ENCODE peak calls at places on chromosomes 7 and 10, in four cellular contexts. P is mammary epithelial cell, T is gastrocnemius medialis, Q is right atrium auricular region. S is an unnamed sample.

GRCh38 chr7:1402110-1402790 is 57.0 kb downstream of the MICALL2 start:
- DNase-seq in P (no peak), T (no peak), Q (no peak), S (no peak)

GRCh38 chr10:62047960-62048383 is 146.5 kb downstream of the ARID5B start:
- DNase-seq in P (peak; percentile 68), T (peak; percentile 76), Q (no peak), S (peak; percentile 69)

GRCh38 chr10:76038696-76039095 is 607.3 kb downstream of the LRMDA start:
- DNase-seq in P (no peak), T (no peak), Q (no peak), S (no peak)

GRCh38 chr7:32047801-32048200 is 22.4 kb downstream of the PDE1C start:
- DNase-seq in P (no peak), T (no peak), Q (no peak), S (no peak)

GRCh38 chr10:31101123-31101522 is 69.5 kb upstream of the ZNF438 start:
- DNase-seq in P (peak; percentile 94), T (no peak), Q (no peak), S (peak; percentile 91)

GRCh38 chr7:1526271-1526754 is 4.2 kb upstream of the MAFK start:
- DNase-seq in P (no peak), T (no peak), Q (no peak), S (no peak)

GRCh38 chr10:14601872-14602725 is 172.6 kb downstream of the FAM107B start:
- DNase-seq in P (peak; percentile 84), T (no peak), Q (no peak), S (peak; percentile 87)

GRCh38 chr10:494149-494542 is 195.3 kb downstream of the DIP2C start:
- DNase-seq in P (no peak), T (no peak), Q (no peak), S (no peak)

GRCh38 chr7:29396563-29396962 is 167.1 kb upstream of the PRR15 start:
- DNase-seq in P (no peak), T (no peak), Q (no peak), S (no peak)

GRCh38 chr10:69239816-69240434 is 19.8 kb downstream of the HKDC1 start:
- DNase-seq in P (no peak), T (no peak), Q (no peak), S (no peak)

GRCh38 chr7:108454674-108455523 is 1.3 kb downstream of the NRCAM start:
- DNase-seq in P (peak; percentile 32), T (no peak), Q (no peak), S (peak; percentile 17)

GRCh38 chr7:108453320-108453719 is 2.9 kb downstream of the NRCAM start:
- DNase-seq in P (no peak), T (no peak), Q (no peak), S (no peak)

GRCh38 chr7:108452707-108453106 is 3.5 kb downstream of the NRCAM start:
- DNase-seq in P (peak; percentile 29), T (no peak), Q (no peak), S (peak; percentile 43)

GRCh38 chr7:108455524-108455832 is 758 bp downstream of the NRCAM start:
- DNase-seq in P (no peak), T (no peak), Q (no peak), S (peak; percentile 29)

DNA sequence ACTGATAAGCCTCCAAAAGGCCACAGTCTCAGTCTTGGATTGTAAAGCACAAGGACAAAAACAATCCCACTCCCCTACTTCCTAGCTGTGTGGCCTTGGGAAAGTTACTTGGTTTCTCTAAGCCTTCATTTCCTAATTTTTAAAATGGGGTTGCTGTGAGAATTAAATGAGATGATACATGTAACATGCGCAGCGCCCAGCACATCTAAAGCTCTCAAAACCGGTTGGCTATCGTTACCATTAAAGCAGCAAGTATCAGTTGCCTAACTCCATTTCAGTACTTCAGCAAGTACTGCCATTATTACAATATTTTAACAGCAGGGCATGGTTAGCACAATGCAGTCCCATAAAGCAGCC is 1.9 kb downstream of the NRCAM start:
- DNase-seq in P (no peak), T (no peak), Q (no peak), S (no peak)
- H3K4me3 ChIP-seq in P (peak overlapping the region; percentile 80), T (no peak overlapping the region), Q (peak overlapping the region; percentile 51), S (no peak overlapping the region)

DNA sequence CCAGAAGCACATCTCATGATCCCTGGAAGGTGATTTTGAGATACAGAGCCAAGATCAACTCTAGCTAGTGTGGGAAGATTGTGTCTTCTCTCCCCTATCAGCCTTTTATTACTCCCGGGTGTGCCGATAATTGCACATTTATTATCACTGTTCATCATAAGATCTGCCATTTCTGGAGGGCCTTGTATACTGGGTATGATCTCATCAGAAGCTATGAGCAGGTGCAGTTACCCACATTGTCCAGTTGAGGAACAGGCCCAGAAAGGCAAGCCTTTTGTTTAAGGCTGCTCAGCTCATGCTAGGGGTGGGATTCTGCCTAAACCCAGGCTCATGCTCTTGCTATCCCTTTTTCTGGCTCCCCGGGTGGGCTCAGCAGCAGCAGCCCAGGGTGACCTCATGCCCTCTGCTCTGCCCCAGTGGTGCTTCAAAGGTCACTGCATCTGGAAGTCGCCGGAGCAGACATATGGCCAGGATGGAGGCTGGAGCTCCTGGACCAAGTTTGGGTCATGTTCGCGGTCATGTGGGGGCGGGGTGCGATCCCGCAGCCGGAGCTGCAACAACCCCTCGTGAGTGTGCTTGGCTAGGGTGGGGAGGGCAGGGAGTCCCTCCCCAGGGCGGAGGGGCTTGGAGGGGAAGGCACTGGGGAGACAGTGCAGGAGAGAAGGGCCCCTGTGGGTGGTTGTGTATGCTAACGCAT is 46.6 kb downstream of the TBATA start:
- DNase-seq in P (no peak), T (no peak), Q (no peak), S (no peak)
- TF ChIP-seq CTCF in P (peak; percentile 11), T (no peak), Q (no peak), S (no peak)

GRCh38 chr10:8060010-8060703 is 5.7 kb downstream of the GATA3 start:
- DNase-seq in P (peak; percentile 82), T (no peak), Q (no peak), S (no peak)

GRCh38 chr10:8059191-8059936 is 4.9 kb downstream of the GATA3 start:
- DNase-seq in P (peak; percentile 62), T (no peak), Q (no peak), S (no peak)

GRCh38 chr10:8058274-8059111 is 4.0 kb downstream of the GATA3 start:
- DNase-seq in P (peak; percentile 48), T (no peak), Q (no peak), S (no peak)

GRCh38 chr10:8061274-8062211 is 7.1 kb downstream of the GATA3 start:
- DNase-seq in P (peak; percentile 55), T (no peak), Q (no peak), S (no peak)

DNA sequence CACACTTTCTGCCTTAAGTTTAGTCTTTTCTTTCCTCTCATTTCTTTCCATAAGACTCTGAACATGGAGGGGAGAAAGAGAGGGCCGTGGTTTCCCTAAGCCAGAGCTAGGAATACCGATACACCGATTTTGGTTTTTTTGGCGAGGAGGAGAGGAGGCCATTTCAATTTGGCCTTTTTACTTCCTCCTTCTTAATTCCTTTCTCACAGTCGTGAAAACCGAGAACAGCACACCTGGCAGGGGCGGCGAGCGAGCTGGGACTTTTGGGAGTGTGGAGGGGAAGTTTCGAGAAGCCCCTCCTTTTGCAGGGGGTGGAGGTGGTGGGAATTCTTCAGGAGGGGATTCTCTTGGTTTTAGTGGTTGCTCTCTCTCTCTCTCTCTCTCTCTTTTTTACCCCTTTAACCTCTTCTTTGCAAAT is 6.2 kb downstream of the GATA3 start:
- DNase-seq in P (peak; percentile 31), T (no peak), Q (no peak), S (no peak)
- H3K4me3 ChIP-seq in P (peak overlapping the region; percentile 86), T (no peak overlapping the region), Q (no peak overlapping the region), S (no peak overlapping the region)

GRCh38 chr7:55271069-55271468 is 94.1 kb upstream of the LANCL2 start:
- DNase-seq in P (no peak), T (no peak), Q (no peak), S (peak; percentile 24)
- TF ChIP-seq CTCF in P (peak; percentile 43), T (no peak), Q (no peak), S (peak; percentile 44)

GRCh38 chr7:100568936-100569844 is 4.5 kb downstream of the SAP25 start:
- DNase-seq in P (no peak), T (no peak), Q (peak; percentile 72), S (no peak)
- H3K4me3 ChIP-seq in P (no peak overlapping the region), T (peak overlapping the region; percentile 47), Q (peak overlapping the region; percentile 45), S (no peak overlapping the region)

GRCh38 chr7:135795846-135796570 is 47.4 kb upstream of the FAM180A start:
- DNase-seq in P (peak; percentile 39), T (no peak), Q (no peak), S (peak; percentile 45)
- TF ChIP-seq CTCF in P (no peak), T (no peak), Q (no peak), S (no peak)

GRCh38 chr7:14960686-14961085 is 58.1 kb upstream of the DGKB start:
- DNase-seq in P (no peak), T (no peak), Q (no peak), S (no peak)

DNA sequence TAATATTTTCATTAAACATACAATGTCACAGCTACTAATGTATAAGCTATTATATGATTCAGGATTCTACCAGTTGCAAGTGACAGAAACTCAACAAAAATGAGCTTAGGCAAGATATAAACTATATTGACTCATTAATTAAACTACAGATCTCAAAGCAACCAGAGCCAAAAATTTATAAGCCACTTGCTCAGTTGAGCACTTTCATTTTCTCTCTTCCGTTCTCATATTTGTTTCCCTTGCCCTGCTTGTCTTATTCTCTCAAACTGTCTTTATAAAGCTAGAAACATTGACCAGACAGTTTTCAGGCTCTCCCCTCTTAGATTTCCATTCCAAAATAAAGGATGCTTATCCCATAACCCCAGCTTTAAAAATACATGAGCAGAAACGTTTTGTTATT is 60.2 kb upstream of the DGKB start:
- DNase-seq in P (no peak), T (no peak), Q (no peak), S (no peak)
- H3K4me3 ChIP-seq in P (no peak overlapping the region), T (no peak overlapping the region), Q (no peak overlapping the region), S (no peak overlapping the region)

GRCh38 chr10:86693721-86694369 is 25.5 kb downstream of the LDB3 start:
- DNase-seq in P (no peak), T (no peak), Q (peak; percentile 77), S (peak; percentile 46)
- TF ChIP-seq CTCF in P (peak; percentile 66), T (peak; percentile 29), Q (no peak), S (peak; percentile 68)

DNA sequence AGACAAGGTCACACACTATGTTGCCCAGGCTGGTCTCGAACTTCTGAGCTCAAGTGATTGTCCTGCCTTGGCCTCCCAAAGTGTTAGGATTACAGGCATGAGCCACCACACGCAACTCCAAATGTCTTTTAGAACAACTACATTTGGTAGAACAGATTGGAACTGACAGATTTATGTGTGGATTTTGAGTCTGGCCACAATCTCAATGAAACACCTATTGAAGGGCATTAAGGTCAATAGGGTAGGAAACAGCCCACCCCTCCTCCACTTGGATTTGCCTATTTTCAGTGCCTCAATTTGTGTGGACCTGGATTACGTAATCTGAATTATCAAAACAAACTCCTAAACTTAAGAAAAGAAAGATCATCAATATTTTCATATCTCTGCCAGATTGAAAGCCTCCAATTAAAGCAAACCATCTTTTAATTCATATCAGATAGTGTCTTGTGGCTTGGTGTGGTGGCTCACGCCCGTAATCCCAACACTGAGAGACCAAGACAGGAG is 15.5 kb upstream of the CYP51A1 start:
- DNase-seq in P (no peak), T (no peak), Q (no peak), S (no peak)
- H3K4me3 ChIP-seq in P (no peak overlapping the region), T (no peak overlapping the region), Q (no peak overlapping the region), S (no peak overlapping the region)

S was measured in epithelial cell of esophagus.